ENCODE peak calls at places on chromosomes 6 and 20, in nine cellular contexts. J is cardiac muscle cell, V is cardiac fibroblast, Z is AG08395, H is AG04449, F is T-helper 9 cell, S is SW480, I is head of caudate nucleus, X is SHP77. N is an unnamed sample.

GRCh38 chr20:3164763-3165410 is 5.2 kb upstream of the FASTKD5 start:
- DNase-seq in I (no peak), H (no peak), F (no peak), X (peak), Z (no peak), S (no peak), J (no peak), V (no peak), N (no peak)

GRCh38 chr6:116536216-116536621 is 9.3 kb downstream of the TRAPPC3L start:
- DNase-seq in S (peak), J (peak), X (peak), H (no peak), Z (peak), V (peak), I (peak), F (no peak), N (peak)

GRCh38 chr20:19170148-19170547 is 42.3 kb upstream of the SLC24A3 start:
- DNase-seq in J (no peak), S (no peak), I (no peak), H (no peak), V (no peak), X (no peak), F (no peak), Z (no peak), N (no peak)

GRCh38 chr20:61786230-61786629 is 279.5 kb downstream of the TAF4 start:
- DNase-seq in F (no peak), J (no peak), X (no peak), V (no peak), I (peak), S (no peak), Z (no peak), H (no peak), N (no peak)

GRCh38 chr6:3664641-3665041 is 86.9 kb downstream of the PXDC1 start:
- DNase-seq in J (peak), V (peak), Z (no peak), H (no peak), S (no peak), I (no peak), F (no peak), X (no peak), N (no peak)

GRCh38 chr20:51470521-51470875 is 72.0 kb downstream of the NFATC2 start:
- DNase-seq in H (no peak), Z (no peak), F (no peak), V (no peak), I (no peak), S (no peak), X (no peak), J (no peak), N (no peak)

GRCh38 chr6:161091972-161092701 is 100.6 kb downstream of the MAP3K4 start:
- DNase-seq in J (no peak), H (peak), Z (peak), V (no peak), F (no peak), S (no peak), X (no peak), I (no peak), N (peak)

GRCh38 chr6:38567436-38567835 is 72.3 kb downstream of the BTBD9 start:
- DNase-seq in F (no peak), I (peak), X (peak), H (peak), Z (peak), S (no peak), V (peak), J (peak), N (peak)

GRCh38 chr6:158021814-158022748 is 40.4 kb downstream of the SYNJ2 start:
- DNase-seq in F (no peak), H (no peak), S (no peak), V (no peak), X (no peak), I (no peak), Z (no peak), J (no peak), N (no peak)

GRCh38 chr20:14412102-14412501 is 74.7 kb upstream of the FLRT3 start:
- DNase-seq in S (no peak), J (no peak), H (no peak), Z (no peak), F (no peak), V (no peak), X (no peak), I (no peak), N (no peak)

GRCh38 chr6:146788115-146788514 is 189.3 kb downstream of the ADGB start:
- DNase-seq in J (no peak), V (no peak), F (no peak), X (no peak), S (no peak), H (no peak), Z (peak), I (no peak), N (no peak)

GRCh38 chr20:46077642-46078305 is 12.0 kb downstream of the NCOA5 start:
- DNase-seq in I (no peak), X (no peak), Z (no peak), S (no peak), V (no peak), H (no peak), F (no peak), J (no peak), N (no peak)

GRCh38 chr6:1423578-1423977 is 34.2 kb downstream of the FOXF2 start:
- DNase-seq in F (no peak), Z (no peak), I (peak), J (no peak), V (no peak), H (no peak), S (no peak), X (no peak), N (no peak)

GRCh38 chr20:52031574-52032303 is 159.8 kb downstream of the ZFP64 start:
- DNase-seq in X (no peak), V (peak), Z (peak), J (peak), H (peak), S (no peak), F (no peak), I (no peak), N (peak)

GRCh38 chr6:33774774-33775173 is 14.2 kb downstream of the LEMD2 start:
- DNase-seq in F (no peak), I (no peak), X (no peak), J (no peak), S (no peak), V (no peak), Z (no peak), H (no peak), N (no peak)

GRCh38 chr6:90388395-90388794 is 91.8 kb upstream of the BACH2 start:
- DNase-seq in I (no peak), Z (no peak), X (no peak), S (no peak), V (no peak), J (no peak), H (no peak), F (no peak), N (no peak)

GRCh38 chr6:145051661-145052060 is 683.7 kb downstream of the EPM2A start:
- DNase-seq in F (no peak), Z (no peak), J (no peak), X (no peak), V (no peak), I (peak), H (no peak), S (no peak), N (peak)

GRCh38 chr6:128065072-128065471 is 164.2 kb upstream of the THEMIS start:
- DNase-seq in H (no peak), V (no peak), F (no peak), S (no peak), Z (no peak), I (no peak), J (no peak), X (no peak), N (no peak)

GRCh38 chr6:7537560-7538174 is 3.8 kb upstream of the DSP start:
- DNase-seq in J (no peak), Z (no peak), S (no peak), V (no peak), X (no peak), I (no peak), F (no peak), H (no peak), N (no peak)

GRCh38 chr6:39171489-39172376 is 56.7 kb upstream of the SAYSD1 start:
- DNase-seq in H (no peak), F (no peak), Z (no peak), V (no peak), X (no peak), J (no peak), S (no peak), I (no peak), N (no peak)

GRCh38 chr6:158367824-158368223 is 55.6 kb downstream of the TULP4 start:
- DNase-seq in I (no peak), S (no peak), J (no peak), F (no peak), Z (no peak), H (no peak), X (no peak), V (no peak), N (no peak)

GRCh38 chr20:18380908-18381529 is 85.8 kb downstream of the DZANK1 start:
- DNase-seq in H (no peak), J (no peak), Z (no peak), V (no peak), S (no peak), X (no peak), I (no peak), F (no peak), N (no peak)

GRCh38 chr20:46787986-46788762 is 78.7 kb downstream of the SLC2A10 start:
- DNase-seq in I (peak), S (no peak), V (no peak), F (no peak), H (no peak), Z (no peak), J (no peak), X (no peak), N (no peak)

GRCh38 chr6:82268301-82268846 is 20.8 kb upstream of the IBTK start:
- DNase-seq in I (no peak), X (no peak), S (no peak), F (no peak), J (peak), H (no peak), Z (no peak), V (peak), N (no peak)

GRCh38 chr6:35244551-35244950 is 15.0 kb upstream of the ZNF76 start:
- DNase-seq in V (no peak), I (no peak), Z (no peak), J (no peak), H (no peak), S (no peak), X (no peak), F (no peak), N (no peak)

GRCh38 chr6:10202111-10202510 is 212.8 kb downstream of the TFAP2A start:
- DNase-seq in J (no peak), V (no peak), S (peak), X (no peak), I (no peak), Z (no peak), F (no peak), H (no peak), N (no peak)

GRCh38 chr6:154937306-154938244 is 57.5 kb upstream of the TIAM2 start:
- DNase-seq in F (no peak), H (no peak), I (no peak), V (no peak), Z (no peak), S (no peak), J (no peak), X (no peak), N (peak)

GRCh38 chr6:44733868-44734267 is 346.4 kb downstream of the CDC5L start:
- DNase-seq in I (peak), X (no peak), V (peak), F (no peak), Z (no peak), H (no peak), J (peak), S (no peak), N (no peak)

GRCh38 chr6:34595332-34596090 is 39.4 kb upstream of the SPDEF start:
- DNase-seq in V (peak), J (peak), S (no peak), F (no peak), Z (peak), X (no peak), H (no peak), I (no peak), N (peak)

GRCh38 chr6:168083142-168083885 is 4.3 kb upstream of the FRMD1 start:
- DNase-seq in S (peak), Z (no peak), H (no peak), F (no peak), V (no peak), I (no peak), X (no peak), J (no peak), N (no peak)

GRCh38 chr20:43667341-43668132 is 623 bp downstream of the MYBL2 start:
- DNase-seq in V (no peak), S (no peak), J (peak), X (no peak), H (no peak), F (no peak), I (no peak), Z (no peak), N (no peak)

GRCh38 chr20:58584881-58585752 is 66.0 kb upstream of the STX16 start:
- DNase-seq in I (no peak), H (no peak), J (peak), S (no peak), X (no peak), F (no peak), V (peak), Z (no peak), N (no peak)